ENCODE peak calls at places on chromosomes 3 and 15, in nine cellular contexts. J, H, O, S, E, Y, L, F and P are unnamed samples.
A peak's percentile ranks its signal among the peaks of the same experiment; 100 is the strongest.

GRCh38 chr3:160667452-160667851 is 9.5 kb upstream of the ARL14 start:
- DNase-seq in H (no peak), F (no peak), Y (no peak), J (no peak), L (peak; percentile 18), O (peak; percentile 91), S (peak; percentile 43), E (no peak), P (no peak)

GRCh38 chr3:99720985-99721632 is 82.7 kb downstream of the COL8A1 start:
- DNase-seq in S (no peak), J (no peak), O (no peak), L (peak; percentile 34), Y (peak; percentile 57), H (no peak), E (no peak), F (no peak), P (no peak)

GRCh38 chr15:42891569-42891968 is 29.0 kb downstream of the TTBK2 start:
- DNase-seq in J (no peak), F (no peak), Y (no peak), E (no peak), O (no peak), S (no peak), L (peak; percentile 17), H (no peak), P (no peak)

GRCh38 chr3:60948488-60948887 is 302.8 kb downstream of the FHIT start:
- DNase-seq in Y (no peak), F (no peak), O (no peak), L (peak; percentile 28), H (no peak), E (no peak), J (no peak), S (no peak), P (no peak)

GRCh38 chr3:138939563-138940241 is 7.2 kb downstream of the FOXL2 start:
- DNase-seq in Y (no peak), H (no peak), L (no peak), F (no peak), O (no peak), S (no peak), E (peak; percentile 17), J (no peak), P (no peak)

GRCh38 chr3:113136529-113136928 is 74.8 kb upstream of the BOC start:
- DNase-seq in F (no peak), H (no peak), J (no peak), S (no peak), L (no peak), Y (no peak), O (no peak), E (no peak), P (no peak)

GRCh38 chr15:71409541-71409940 is 294.3 kb downstream of the THSD4 start:
- DNase-seq in H (no peak), F (no peak), S (no peak), E (no peak), O (no peak), Y (no peak), L (no peak), J (no peak), P (no peak)

GRCh38 chr3:189602471-189602870 is 28.7 kb upstream of the TP63 start:
- DNase-seq in Y (no peak), E (no peak), H (no peak), J (no peak), L (no peak), F (no peak), O (no peak), S (no peak), P (no peak)

GRCh38 chr3:171330936-171331335 is 129.3 kb downstream of the TNIK start:
- DNase-seq in L (no peak), J (no peak), Y (no peak), F (no peak), O (no peak), S (no peak), E (no peak), H (no peak), P (no peak)

GRCh38 chr3:171327441-171328174 is 132.6 kb downstream of the TNIK start:
- DNase-seq in L (no peak), F (no peak), E (no peak), J (no peak), Y (no peak), O (no peak), S (no peak), H (no peak), P (no peak)

GRCh38 chr3:171326717-171327440 is 133.3 kb downstream of the TNIK start:
- DNase-seq in H (no peak), F (no peak), L (no peak), O (no peak), J (no peak), S (no peak), Y (no peak), E (no peak), P (no peak)

GRCh38 chr3:171329759-171330158 is 130.4 kb downstream of the TNIK start:
- DNase-seq in E (no peak), S (no peak), L (no peak), F (no peak), O (no peak), H (no peak), J (no peak), Y (no peak), P (no peak)

DNA sequence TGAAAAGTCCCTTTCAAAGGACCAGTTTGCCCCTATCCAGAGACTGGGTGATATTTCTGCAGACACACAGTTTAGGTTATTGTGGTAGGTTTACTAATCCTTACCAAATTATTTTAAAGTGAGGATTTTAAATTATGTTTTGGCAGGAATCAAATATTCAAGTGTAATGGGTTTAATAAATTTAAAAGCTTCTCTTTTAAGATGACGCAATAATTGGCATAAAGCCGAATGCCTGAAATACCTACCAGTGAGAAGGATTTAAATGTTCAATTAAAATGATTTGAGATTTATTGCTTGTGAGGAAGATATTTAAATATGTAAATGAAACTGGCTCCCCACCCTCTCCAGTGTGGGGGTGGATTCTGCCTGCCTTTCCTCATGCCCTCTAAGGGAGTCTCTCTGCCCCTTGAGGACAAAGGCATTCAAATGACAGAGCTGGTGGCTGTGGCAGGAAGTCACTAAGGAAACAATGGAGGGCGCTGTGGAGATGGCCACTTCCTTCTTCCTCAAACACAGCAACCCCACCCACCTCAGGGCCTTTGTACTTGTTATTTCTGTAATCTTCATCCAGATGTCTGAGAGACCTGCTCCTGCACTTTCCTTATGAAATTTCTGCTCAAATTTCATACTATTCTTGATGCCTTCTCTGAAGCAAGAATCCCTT is 131.7 kb downstream of the TNIK start:
- DNase-seq in O (peak; percentile 47), Y (peak; percentile 73), L (no peak), J (no peak), H (no peak), F (peak; percentile 38), E (no peak), S (peak; percentile 48), P (no peak)
- TF ChIP-seq CTCF in O (peak; percentile 47), Y (peak; percentile 25), L (peak; percentile 37), J (peak; percentile 40), H (no peak), F (peak; percentile 38), E (peak; percentile 32), S (no peak), P (no peak)

DNA sequence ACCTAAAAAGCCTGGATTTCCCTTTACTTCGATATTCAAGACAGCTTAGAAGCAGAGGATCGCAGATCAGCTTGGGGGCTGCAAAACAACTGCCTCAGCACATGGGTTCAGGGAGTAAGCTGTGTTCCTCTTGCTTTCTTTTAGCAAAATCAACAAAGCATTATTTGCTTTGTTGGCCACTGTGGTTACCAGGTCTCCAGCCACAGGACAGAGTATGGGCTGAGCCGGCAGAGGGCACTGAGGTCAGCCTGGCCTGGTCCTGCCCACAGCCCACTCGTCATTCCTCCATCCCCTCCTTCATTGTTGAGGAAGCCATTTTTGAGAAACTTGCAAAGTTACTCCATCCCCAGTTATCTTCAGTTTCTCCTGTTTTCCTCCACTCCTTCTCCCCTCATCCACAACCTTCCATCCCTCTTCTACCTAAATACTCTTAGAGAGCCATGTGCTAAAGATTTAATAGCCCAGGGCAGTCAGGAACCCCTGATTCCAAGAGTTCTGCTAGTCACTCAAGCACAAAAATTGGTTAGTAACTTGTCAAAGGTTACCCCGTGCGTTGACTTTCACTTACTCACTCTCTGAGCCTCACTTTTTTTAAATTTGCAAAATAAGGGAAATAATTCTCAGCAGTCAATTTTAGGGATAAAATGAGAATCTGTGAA is 60.0 kb upstream of the HES1 start:
- DNase-seq in O (no peak), S (peak; percentile 58), Y (no peak), J (no peak), H (no peak), E (no peak), F (no peak), L (no peak), P (no peak)
- TF ChIP-seq CTCF in O (no peak), S (no peak), Y (no peak), J (no peak), H (no peak), E (no peak), F (no peak), L (no peak), P (no peak)

DNA sequence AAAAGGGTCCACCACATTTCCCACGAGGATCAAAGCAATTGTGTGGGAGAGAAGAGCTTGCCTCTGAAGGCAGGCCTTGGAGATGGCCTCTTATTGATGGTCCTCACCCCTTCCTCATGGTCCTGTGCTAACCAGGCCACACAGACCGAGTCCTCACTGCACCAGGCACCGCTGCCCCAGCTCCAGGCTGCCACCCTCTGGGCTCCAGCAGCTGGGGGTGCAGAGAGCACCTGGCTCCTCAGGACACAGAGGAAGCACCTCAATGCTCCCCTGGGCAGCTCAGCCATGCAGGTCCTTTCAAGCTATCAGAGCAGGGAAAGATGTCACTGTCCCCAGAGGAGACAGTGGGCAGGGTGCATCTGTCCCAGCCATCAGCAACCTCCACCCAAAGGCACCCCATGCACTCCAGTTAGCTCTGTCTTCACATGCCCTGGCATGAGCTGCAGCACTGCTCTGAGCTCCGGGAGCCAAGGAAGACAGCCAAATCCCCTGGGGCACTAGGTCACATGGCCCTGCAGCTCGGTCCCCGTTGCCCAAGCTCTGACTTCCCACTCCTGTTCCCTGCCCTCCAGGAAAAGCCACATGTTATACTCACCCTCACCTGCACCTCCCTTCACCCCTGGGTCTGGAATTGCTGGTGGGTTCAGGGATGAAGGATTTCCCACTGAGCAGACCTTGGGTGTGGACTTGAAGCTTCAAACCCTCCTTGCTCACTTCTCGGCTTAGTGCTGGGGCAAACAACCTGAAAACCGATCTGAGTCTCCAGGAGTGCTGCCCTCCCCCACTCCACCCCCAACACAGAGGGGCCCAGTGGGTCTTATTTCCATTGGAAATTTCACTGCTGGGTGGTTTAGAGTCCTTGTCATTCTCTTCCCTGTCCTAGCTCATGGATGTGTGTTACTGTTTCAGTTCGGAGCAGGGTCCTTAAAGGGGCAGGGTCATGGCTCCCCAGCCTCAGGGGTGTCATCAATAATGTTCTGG is 32.6 kb downstream of the ALS2CL start:
- DNase-seq in F (no peak), L (no peak), H (no peak), S (peak; percentile 19), O (no peak), E (peak; percentile 8), Y (no peak), J (no peak), P (no peak)
- TF ChIP-seq CTCF in F (no peak), L (no peak), H (no peak), S (no peak), O (peak; percentile 19), E (no peak), Y (no peak), J (no peak), P (no peak)

GRCh38 chr15:90883526-90883931 is 775 bp upstream of the FES start:
- DNase-seq in S (no peak), F (no peak), J (no peak), E (no peak), L (no peak), Y (no peak), O (no peak), H (no peak), P (no peak)
- TF ChIP-seq CTCF in S (no peak), F (no peak), J (no peak), E (no peak), L (no peak), Y (no peak), O (no peak), H (no peak), P (no peak)